ENCODE peak calls at places on chromosomes 2 and 18, in seven cellular contexts. M, X, K, N, E, T and D are unnamed samples. For H3K4me1, the result is how much of the 10 kb centered on the place peaks cover.

GRCh38 chr18:5237083-5237722 is 40.1 kb upstream of the AKAIN1 start:
- DNase-seq in M (no peak), E (peak), K (peak), T (peak), N (no peak), X (no peak), D (peak)

GRCh38 chr2:150609831-150610582 is 122.5 kb upstream of the RND3 start:
- DNase-seq in T (no peak), N (no peak), K (no peak), E (peak), X (no peak), M (no peak), D (no peak)

GRCh38 chr2:47798628-47799027 is 15.7 kb downstream of the MSH6 start:
- DNase-seq in M (no peak), T (no peak), N (no peak), X (no peak), K (no peak), E (no peak), D (peak)

GRCh38 chr2:17830053-17831034 is 14.1 kb downstream of the MSGN1 start:
- DNase-seq in E (peak), T (no peak), M (peak), K (peak), X (no peak), N (peak), D (peak)

GRCh38 chr18:59276047-59276446 is 2.8 kb upstream of the RAX start:
- DNase-seq in T (no peak), E (no peak), M (no peak), X (no peak), K (no peak), N (no peak), D (no peak)

GRCh38 chr2:62724886-62725711 is 19.6 kb downstream of the EHBP1 start:
- DNase-seq in T (peak), N (peak), E (no peak), K (no peak), M (peak), X (no peak), D (no peak)

GRCh38 chr2:150911766-150912280 is 349.8 kb downstream of the RBM43 start:
- DNase-seq in X (peak), E (peak), N (peak), K (peak), T (peak), M (no peak), D (peak)

GRCh38 chr18:31120594-31120993 is 18.4 kb upstream of the DSC2 start:
- DNase-seq in X (no peak), K (no peak), T (no peak), M (no peak), E (no peak), N (no peak), D (no peak)

GRCh38 chr2:96537066-96537733 is 648 bp downstream of the ARID5A start:
- DNase-seq in E (peak), N (peak), T (peak), M (peak), X (peak), K (peak), D (peak)

GRCh38 chr18:42351455-42351854 is 396.4 kb downstream of the PIK3C3 start:
- DNase-seq in K (no peak), X (no peak), T (no peak), M (no peak), N (no peak), E (no peak), D (no peak)

GRCh38 chr2:211864328-211864727 is 674.3 kb downstream of the ERBB4 start:
- DNase-seq in X (no peak), E (no peak), K (no peak), N (no peak), M (no peak), T (no peak), D (no peak)

GRCh38 chr2:158686166-158686792 is 108.8 kb upstream of the DAPL1 start:
- DNase-seq in K (no peak), X (no peak), M (no peak), E (peak), N (no peak), T (no peak), D (no peak)

GRCh38 chr2:17543848-17544645 is 3.6 kb downstream of the VSNL1 start:
- DNase-seq in T (no peak), K (no peak), M (no peak), E (peak), X (no peak), N (no peak), D (no peak)

GRCh38 chr2:85561280-85562212 is at the start of gene GGCX:
- DNase-seq in N (peak), E (peak), X (peak), K (peak), T (peak), M (peak), D (peak)

GRCh38 chr2:164478205-164478604 is 143.1 kb downstream of the GRB14 start:
- DNase-seq in M (no peak), T (no peak), K (no peak), N (no peak), E (no peak), X (no peak), D (no peak)

GRCh38 chr2:14634223-14634884 is 1.8 kb downstream of the LRATD1 start:
- DNase-seq in T (peak), K (peak), N (peak), X (peak), M (peak), E (peak), D (peak)

GRCh38 chr18:37846996-37847395 is 281.4 kb upstream of the CELF4 start:
- DNase-seq in K (no peak), T (no peak), E (no peak), X (no peak), N (no peak), M (no peak), D (no peak)

GRCh38 chr2:212177724-212178123 is 360.9 kb downstream of the ERBB4 start:
- DNase-seq in N (no peak), T (no peak), X (no peak), E (peak), M (no peak), K (no peak), D (no peak)

GRCh38 chr2:219128401-219128800 is 32.2 kb downstream of the NHEJ1 start:
- DNase-seq in N (no peak), M (peak), T (no peak), X (no peak), E (no peak), K (no peak), D (no peak)

GRCh38 chr2:11944311-11944710 is 197.9 kb downstream of the LPIN1 start:
- DNase-seq in K (no peak), M (no peak), N (no peak), E (no peak), X (no peak), T (no peak), D (no peak)

GRCh38 chr18:30034818-30035217 is 1007.7 kb downstream of the DSC3 start:
- DNase-seq in N (no peak), E (no peak), M (no peak), T (no peak), X (no peak), K (no peak), D (no peak)

GRCh38 chr2:120736955-120737801 is 1.5 kb downstream of the GLI2 start:
- DNase-seq in M (no peak), X (peak), E (peak), N (peak), T (peak), K (no peak), D (no peak)

GRCh38 chr18:4510709-4511108 is 55.6 kb upstream of the DLGAP1 start:
- DNase-seq in E (no peak), M (no peak), K (no peak), X (no peak), N (no peak), T (no peak), D (no peak)

GRCh38 chr2:69827796-69828540 is 1.5 kb upstream of the GMCL1 start:
- DNase-seq in X (no peak), K (no peak), E (no peak), T (no peak), N (no peak), M (no peak), D (peak)

GRCh38 chr2:236530512-236530911 is 39.1 kb upstream of the ACKR3 start:
- DNase-seq in K (no peak), E (no peak), X (no peak), M (no peak), T (no peak), N (no peak), D (no peak)

GRCh38 chr18:40485318-40485717 is 1469.7 kb upstream of the PIK3C3 start:
- DNase-seq in M (no peak), T (no peak), E (peak), K (no peak), N (no peak), X (no peak), D (no peak)

GRCh38 chr18:27382477-27383216 is 197.5 kb upstream of the CHST9 start:
- DNase-seq in E (no peak), M (no peak), N (no peak), T (no peak), K (no peak), X (no peak), D (no peak)

GRCh38 chr18:36176739-36177138 is 10.6 kb upstream of the MOCOS start:
- DNase-seq in X (no peak), M (no peak), N (no peak), K (no peak), T (no peak), E (peak), D (no peak)

GRCh38 chr2:71688530-71688929 is 235.2 kb downstream of the DYSF start:
- DNase-seq in M (no peak), T (no peak), X (no peak), E (no peak), N (no peak), K (peak), D (no peak)

GRCh38 chr18:48135436-48135966 is 205.0 kb upstream of the SMAD2 start:
- DNase-seq in T (no peak), K (no peak), E (no peak), N (no peak), M (no peak), X (no peak), D (no peak)

DNA sequence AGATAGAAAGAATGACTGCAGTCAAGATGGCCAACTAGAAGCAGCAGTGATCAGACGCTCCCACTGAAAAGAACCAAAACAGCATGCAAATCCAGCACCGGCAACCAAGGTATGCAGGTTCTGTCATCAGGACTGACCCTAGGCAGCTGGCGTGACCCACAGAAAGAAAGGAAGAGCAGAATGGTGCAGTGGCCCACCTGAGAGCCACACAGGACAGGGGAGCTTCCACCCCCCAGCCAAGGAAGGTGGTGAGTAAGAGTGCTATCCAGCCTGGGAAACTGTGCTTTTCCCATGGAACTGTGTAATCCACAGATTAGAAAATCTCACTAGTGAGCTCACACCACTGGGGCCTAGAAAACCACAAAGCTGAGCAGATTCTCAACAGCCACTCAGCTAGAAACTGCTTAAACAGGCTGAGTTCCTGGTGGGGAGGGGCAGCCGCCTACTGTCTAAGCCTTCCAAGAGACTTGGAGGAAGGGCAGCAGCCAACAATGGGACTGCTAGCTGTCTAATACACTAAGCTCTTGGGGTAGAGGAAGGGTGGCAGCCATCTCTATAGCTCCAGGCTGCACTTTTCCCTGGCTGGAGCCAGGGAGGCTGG is 127.9 kb downstream of the EVA1A start:
- DNase-seq in K (no peak), N (no peak), E (peak), M (no peak), X (no peak), T (no peak), D (no peak)
- H3K4me1 ChIP-seq in K (under half), N (under half), E (under half), M (under half), X (under half), T (under half), D (under half)

GRCh38 chr2:167752734-167753133 is 494.7 kb downstream of the STK39 start:
- DNase-seq in X (no peak), T (no peak), M (no peak), E (no peak), K (no peak), N (no peak), D (no peak)

GRCh38 chr2:167749016-167749415 is 498.4 kb downstream of the STK39 start:
- DNase-seq in K (no peak), M (no peak), E (no peak), T (no peak), N (no peak), X (no peak), D (no peak)

GRCh38 chr2:167749641-167750040 is 497.8 kb downstream of the STK39 start:
- DNase-seq in E (no peak), N (no peak), T (no peak), M (no peak), K (no peak), X (no peak), D (no peak)

GRCh38 chr2:167748536-167748935 is 498.9 kb downstream of the STK39 start:
- DNase-seq in M (no peak), T (no peak), N (no peak), E (no peak), K (no peak), X (no peak), D (no peak)

GRCh38 chr2:167750675-167751074 is 496.7 kb downstream of the STK39 start:
- DNase-seq in T (no peak), N (no peak), E (no peak), K (no peak), X (no peak), M (no peak), D (no peak)
- TF ChIP-seq POLR2A in T (no peak), N (no peak), E (no peak), K (no peak), X (no peak), M (no peak), D (no peak)

DNA sequence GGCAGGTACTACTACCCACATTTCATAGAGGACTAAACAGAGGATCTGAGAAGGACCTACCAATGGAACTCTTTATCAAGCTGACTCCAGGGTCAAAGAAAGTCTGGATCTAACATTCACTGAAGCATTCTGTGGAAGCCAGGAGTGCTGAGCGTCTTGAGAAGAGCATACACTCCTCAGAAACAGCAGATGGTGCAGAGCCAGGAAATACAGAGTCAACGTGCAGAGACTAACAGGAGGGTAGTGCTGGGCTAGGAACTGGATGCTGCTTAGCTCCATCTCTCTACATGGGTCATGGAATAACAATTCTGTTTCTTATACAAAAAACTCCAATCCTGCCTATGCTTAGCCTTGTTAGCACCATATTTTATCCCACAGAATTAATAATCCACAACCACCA is 5.5 kb upstream of the SERTAD2 start:
- DNase-seq in K (no peak), T (no peak), X (no peak), N (no peak), M (no peak), E (no peak), D (no peak)
- H3K27ac ChIP-seq in K (no peak), T (no peak), X (no peak), N (no peak), M (no peak), E (no peak), D (no peak)

DNA sequence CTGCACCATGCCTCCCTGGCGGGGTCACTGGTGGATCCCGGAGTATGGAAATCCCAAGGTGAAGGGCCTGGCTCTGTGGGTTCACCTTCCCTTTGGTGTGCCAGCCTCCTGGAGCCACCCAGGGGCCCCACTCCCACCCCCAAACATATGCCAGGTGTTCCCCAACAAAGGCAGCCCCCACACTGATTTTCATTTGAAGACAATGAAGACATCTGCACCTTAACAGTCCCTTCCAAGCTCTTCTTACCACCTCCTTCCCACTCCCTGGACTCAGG is 11.7 kb downstream of the BIN1 start:
- DNase-seq in E (no peak), M (no peak), N (no peak), X (no peak), K (no peak), T (no peak), D (no peak)
- H3K4me1 ChIP-seq in E (under half), M (under half), N (half or more), X (under half), K (under half), T (under half), D (under half)

GRCh38 chr2:201621293-201621999 is 21.9 kb downstream of the TMEM237 start:
- DNase-seq in N (no peak), K (no peak), M (no peak), E (peak), T (no peak), X (no peak), D (no peak)
- TF ChIP-seq POLR2A in N (no peak), K (no peak), M (no peak), E (no peak), T (no peak), X (no peak), D (no peak)

DNA sequence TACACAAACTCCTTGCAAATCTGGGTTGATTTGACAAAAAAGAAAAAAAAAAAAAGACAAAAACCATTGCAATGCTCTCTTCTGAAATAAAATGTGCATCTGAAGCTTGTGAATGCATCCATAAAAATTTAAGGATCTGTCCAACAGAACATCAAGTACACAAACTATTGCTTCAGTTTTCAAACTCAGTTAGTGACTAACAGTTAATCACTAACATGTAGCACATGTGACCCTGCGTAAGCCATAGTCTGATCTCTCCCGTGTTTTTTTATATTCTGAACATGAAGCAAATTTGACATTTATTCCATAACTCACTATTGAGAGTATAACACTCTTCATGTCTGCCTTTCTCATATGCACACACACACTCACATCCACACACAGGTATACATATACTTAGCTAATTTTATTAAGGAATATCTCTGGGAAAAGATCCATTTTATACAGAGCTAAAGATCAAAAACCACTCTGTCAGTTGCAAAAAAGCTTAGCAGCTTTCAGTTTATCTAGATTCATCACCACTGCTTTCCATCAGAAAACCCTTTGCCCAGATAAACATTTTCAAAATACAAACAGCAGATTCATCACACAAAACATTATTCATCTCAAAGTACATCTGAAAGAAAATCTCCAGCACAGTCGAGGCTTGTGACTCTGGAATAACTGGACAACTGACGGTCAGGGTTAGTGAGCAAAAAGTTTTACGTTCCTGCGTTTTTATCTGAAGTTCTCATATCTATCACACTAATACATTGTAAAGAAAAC is 1000.4 kb upstream of the ACVR2A start:
- DNase-seq in T (no peak), E (peak), N (no peak), M (no peak), X (no peak), K (no peak), D (no peak)
- H3K27ac ChIP-seq in T (no peak), E (no peak), N (no peak), M (no peak), X (no peak), K (no peak), D (no peak)

GRCh38 chr2:113015655-113016054 is 10.4 kb downstream of the IL36A start:
- DNase-seq in M (no peak), N (no peak), K (no peak), T (no peak), X (no peak), E (no peak), D (no peak)
- H3K4me1 ChIP-seq in M (under half), N (under half), K (under half), T (under half), X (under half), E (under half), D (under half)

DNA sequence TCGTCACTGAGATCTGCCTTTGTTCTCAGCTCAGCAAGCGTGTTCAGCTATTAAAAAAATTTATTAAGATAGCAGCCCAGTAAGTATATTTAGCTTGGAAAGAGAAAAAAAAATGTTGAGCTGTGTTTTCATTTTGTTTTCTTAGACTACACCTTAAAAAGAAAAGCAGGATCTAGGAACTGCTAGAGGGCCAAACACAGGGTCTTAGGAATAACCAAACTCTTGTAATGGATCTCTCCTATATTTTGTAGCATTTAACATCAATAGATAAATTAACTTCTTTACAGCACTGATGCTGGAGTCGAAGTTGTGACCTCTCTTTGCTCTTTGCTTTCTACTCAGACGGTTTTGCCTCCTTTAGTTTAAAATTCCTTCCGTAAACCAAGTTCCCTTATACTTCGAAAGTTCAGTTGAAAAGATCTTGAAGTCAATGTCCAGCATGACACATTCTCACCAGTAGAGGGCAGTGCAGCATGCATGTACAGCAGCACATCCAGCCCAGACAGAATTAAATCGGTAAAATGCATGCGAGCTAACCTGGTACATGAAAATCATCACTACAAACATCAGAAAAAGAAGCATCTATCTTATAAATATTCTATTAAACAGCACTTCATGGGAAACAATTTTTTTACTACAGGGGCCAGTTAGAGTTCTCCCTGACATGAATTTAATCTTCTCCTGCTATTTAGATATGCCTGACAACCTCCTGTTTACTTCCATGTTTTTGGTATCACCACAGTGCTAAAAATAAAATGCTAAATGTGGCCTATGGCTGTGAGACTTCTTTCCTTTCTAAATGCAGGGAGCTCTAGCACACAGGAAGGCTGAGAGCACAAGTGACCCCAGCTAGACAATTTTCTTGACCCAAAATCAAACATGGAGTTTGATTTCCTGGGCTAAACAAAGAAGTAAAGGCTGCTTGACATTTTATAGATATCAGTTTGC is 48.2 kb upstream of the MAP3K20 start:
- DNase-seq in M (peak), T (peak), E (peak), K (peak), N (peak), X (peak), D (peak)
- TF ChIP-seq POLR2A in M (no peak), T (no peak), E (peak), K (no peak), N (no peak), X (no peak), D (no peak)